ENCODE peak calls at places on chromosomes 13 and 19, in five cellular contexts. Z, N, W, U and R are unnamed samples.

GRCh38 chr13:43113603-43114002 is 90.2 kb downstream of the DNAJC15 start:
- DNase-seq in W (no peak), Z (no peak), N (peak; percentile 16), U (no peak), R (no peak)

GRCh38 chr13:80340643-80341097 is 256 bp downstream of the SPRY2 start:
- DNase-seq in N (peak; percentile 80), Z (no peak), U (no peak), W (no peak), R (no peak)

GRCh38 chr19:1019980-1020867 is 699 bp downstream of the TMEM259 start:
- DNase-seq in N (no peak), U (no peak), Z (no peak), W (no peak), R (no peak)

GRCh38 chr19:7658219-7658686 is 10.6 kb upstream of the RETN start:
- DNase-seq in U (peak; percentile 81), N (peak; percentile 17), Z (no peak), W (no peak), R (no peak)

GRCh38 chr13:32036131-32036695 is 4.6 kb downstream of the FRY start:
- DNase-seq in U (no peak), N (no peak), W (no peak), Z (no peak), R (no peak)

GRCh38 chr19:2034729-2035589 is 16.1 kb downstream of the MKNK2 start:
- DNase-seq in W (peak; percentile 90), Z (no peak), N (peak; percentile 48), U (peak; percentile 75), R (no peak)

GRCh38 chr13:35765941-35766340 is 289.5 kb upstream of the MAB21L1 start:
- DNase-seq in Z (no peak), W (no peak), N (no peak), U (no peak), R (no peak)

GRCh38 chr13:94674609-94675348 is 37.6 kb downstream of the SOX21 start:
- DNase-seq in N (peak; percentile 39), U (peak; percentile 80), W (peak; percentile 52), Z (no peak), R (no peak)

GRCh38 chr13:98150836-98151489 is 8.1 kb downstream of the FARP1 start:
- DNase-seq in U (no peak), W (no peak), Z (no peak), N (peak; percentile 42), R (no peak)

GRCh38 chr13:24086642-24087041 is 73.9 kb upstream of the SPATA13 start:
- DNase-seq in N (no peak), Z (no peak), U (no peak), W (no peak), R (no peak)

GRCh38 chr19:18063463-18063862 is 23.3 kb downstream of the IL12RB1 start:
- DNase-seq in U (peak; percentile 69), N (no peak), W (peak; percentile 3), Z (no peak), R (no peak)

GRCh38 chr19:56751078-56751489 is 79.5 kb upstream of the ZNF835 start:
- DNase-seq in N (peak; percentile 6), U (no peak), Z (no peak), W (peak; percentile 27), R (no peak)

GRCh38 chr13:74443623-74444022 is 309.4 kb upstream of the KLF12 start:
- DNase-seq in W (no peak), U (no peak), Z (peak; percentile 31), N (peak; percentile 81), R (peak; percentile 63)

GRCh38 chr19:6577410-6578125 is 13.4 kb downstream of the CD70 start:
- DNase-seq in N (no peak), Z (no peak), W (no peak), U (peak; percentile 39), R (no peak)

GRCh38 chr13:34863360-34864135 is 78.5 kb upstream of the NBEA start:
- DNase-seq in Z (peak; percentile 69), N (peak; percentile 88), W (no peak), U (no peak), R (peak; percentile 81)

GRCh38 chr19:48397636-48398328 is 4.3 kb downstream of the GRIN2D start:
- DNase-seq in N (no peak), W (no peak), U (no peak), Z (no peak), R (no peak)

GRCh38 chr19:47047272-47047930 is 1.0 kb downstream of the TMEM160 start:
- DNase-seq in N (no peak), Z (no peak), U (no peak), W (no peak), R (no peak)

GRCh38 chr19:3665681-3666544 is 34.4 kb downstream of the PIP5K1C start:
- DNase-seq in N (no peak), Z (no peak), U (peak; percentile 80), W (peak; percentile 96), R (no peak)

GRCh38 chr13:21435710-21436151 is 23.4 kb downstream of the ZDHHC20 start:
- DNase-seq in W (no peak), U (peak; percentile 60), N (peak; percentile 94), Z (no peak), R (peak; percentile 66)

GRCh38 chr19:5090780-5091575 is 122.1 kb downstream of the KDM4B start:
- DNase-seq in W (peak; percentile 91), U (no peak), Z (no peak), N (peak; percentile 26), R (peak; percentile 54)

GRCh38 chr19:58182577-58182988 is 278 bp upstream of the ZNF274 start:
- DNase-seq in Z (no peak), U (peak; percentile 95), N (no peak), W (peak; percentile 90), R (no peak)

GRCh38 chr13:41611385-41611784 is 154.0 kb downstream of the RGCC start:
- DNase-seq in W (no peak), U (no peak), N (no peak), Z (no peak), R (no peak)

GRCh38 chr19:35516310-35516709 is 2.9 kb upstream of the DMKN start:
- DNase-seq in N (no peak), W (no peak), U (no peak), Z (no peak), R (no peak)

GRCh38 chr19:5080030-5080644 is 111.2 kb downstream of the KDM4B start:
- DNase-seq in U (no peak), W (peak; percentile 95), Z (no peak), N (no peak), R (no peak)

GRCh38 chr19:44576843-44577565 is 36.4 kb upstream of the IGSF23 start:
- DNase-seq in U (peak; percentile 62), W (peak; percentile 32), Z (no peak), N (peak; percentile 47), R (no peak)

GRCh38 chr19:19997656-19998268 is 41.5 kb downstream of the ZNF682 start:
- DNase-seq in N (peak; percentile 7), U (peak; percentile 62), Z (no peak), W (peak; percentile 47), R (no peak)

GRCh38 chr19:6271721-6272410 is 7.9 kb downstream of the MLLT1 start:
- DNase-seq in Z (no peak), N (peak; percentile 69), W (peak; percentile 87), U (no peak), R (peak; percentile 70)

GRCh38 chr19:37817180-37817911 is 38.0 kb upstream of the ZNF573 start:
- DNase-seq in W (peak; percentile 86), N (peak; percentile 57), U (peak; percentile 7), Z (no peak), R (peak; percentile 14)

GRCh38 chr13:35475131-35475959 is 1.1 kb downstream of the MAB21L1 start:
- DNase-seq in U (peak; percentile 38), Z (no peak), N (peak; percentile 18), W (peak; percentile 32), R (no peak)

GRCh38 chr13:110382229-110382628 is 75.1 kb downstream of the COL4A2 start:
- DNase-seq in Z (no peak), N (peak; percentile 95), W (no peak), U (peak; percentile 52), R (no peak)